ENCODE peak calls at places on chromosomes 4 and X, in seven cellular contexts. K is LoVo, C is mucosa of descending colon, O is activated T-helper 1 cell treated with Interleukin-2 at 50 U/mL for 16 hours, J is fibroblast of the aortic adventitia, M is HTR-8/SVneo, P is HT1080. V is an unnamed sample.

GRCh38 chr4:122744229-122744628 is 11.7 kb downstream of the BBS12 start:
- DNase-seq in M (no peak), O (no peak), C (no peak), K (peak; percentile 49), J (peak; percentile 82), P (no peak), V (no peak)

GRCh38 chr4:15651682-15652081 is 3.5 kb downstream of the FBXL5 start:
- DNase-seq in O (no peak), C (no peak), M (no peak), K (no peak), P (peak; percentile 33), J (no peak), V (no peak)

GRCh38 chr4:120718979-120719566 is 203.5 kb downstream of the PRDM5 start:
- DNase-seq in K (peak; percentile 35), C (no peak), O (no peak), P (peak; percentile 43), J (peak; percentile 65), M (peak; percentile 10), V (no peak)

GRCh38 chrX:134933248-134933647 is 57.5 kb upstream of the SMIM10 start:
- DNase-seq in K (no peak), P (peak; percentile 23), J (peak; percentile 23), M (no peak), C (no peak), O (no peak), V (no peak)

GRCh38 chr4:143099693-143100092 is 85.0 kb upstream of the USP38 start:
- DNase-seq in K (no peak), P (no peak), J (no peak), C (no peak), O (no peak), M (no peak), V (no peak)

GRCh38 chrX:136496768-136497555 is 430 bp upstream of the HTATSF1 start:
- DNase-seq in O (peak; percentile 79), J (peak; percentile 80), P (peak; percentile 88), K (peak; percentile 73), C (peak; percentile 87), M (peak; percentile 46), V (peak; percentile 90)

GRCh38 chr4:8648816-8649630 is 56.5 kb downstream of the CPZ start:
- DNase-seq in K (no peak), J (no peak), P (no peak), C (no peak), O (no peak), M (no peak), V (peak; percentile 51)

GRCh38 chrX:16786791-16787735 is 797 bp downstream of the TXLNG start:
- DNase-seq in J (peak; percentile 32), M (peak; percentile 21), O (peak; percentile 27), P (no peak), C (peak; percentile 57), K (no peak), V (peak; percentile 69)

GRCh38 chrX:56783450-56783831 is 54.4 kb downstream of the NBDY start:
- DNase-seq in C (no peak), P (no peak), O (peak; percentile 56), J (peak; percentile 89), M (no peak), K (no peak), V (no peak)

GRCh38 chrX:7115557-7115956 is 32.0 kb upstream of the STS start:
- DNase-seq in K (no peak), P (no peak), J (peak; percentile 43), O (no peak), M (no peak), C (no peak), V (no peak)

GRCh38 chr4:184536070-184536880 is 61.9 kb upstream of the IRF2 start:
- DNase-seq in K (peak; percentile 12), J (no peak), O (no peak), P (no peak), C (no peak), M (no peak), V (no peak)

GRCh38 chrX:149392896-149393295 is 112.2 kb downstream of the IDS start:
- DNase-seq in O (no peak), C (no peak), M (no peak), K (no peak), J (no peak), P (no peak), V (no peak)

GRCh38 chrX:30831082-30831481 is 58.0 kb downstream of the TAB3 start:
- DNase-seq in J (no peak), P (no peak), C (no peak), O (no peak), M (no peak), K (no peak), V (no peak)

GRCh38 chrX:1502241-1502640 is 34.7 kb downstream of the P2RY8 start:
- DNase-seq in J (no peak), C (no peak), P (no peak), O (no peak), M (no peak), K (no peak), V (peak; percentile 40)

GRCh38 chr4:57233391-57233790 is 123.2 kb upstream of the IGFBP7 start:
- DNase-seq in P (no peak), J (peak; percentile 20), O (no peak), M (peak; percentile 12), K (no peak), C (no peak), V (no peak)

V was measured in upper lobe of right lung.